ENCODE peak calls at places on chromosomes 2 and 18, in nine cellular contexts. S is fibroblast of lung; T is Karpas-422; W is MM.1S; X is HL-60; V is choroid plexus epithelial cell; C is keratinocyte; G is CD8-positive, alpha-beta memory T cell; Q is IMR-90. N is an unnamed sample.

GRCh38 chr2:108324531-108325256 is 36.0 kb downstream of the SULT1C2 start:
- DNase-seq in S (peak; percentile 72), T (no peak), W (no peak), X (no peak), V (peak; percentile 87), C (peak; percentile 11), G (no peak), Q (peak; percentile 85), N (no peak)

GRCh38 chr2:78417355-78417754 is 608.1 kb upstream of the REG3G start:
- DNase-seq in S (no peak), T (no peak), W (no peak), X (no peak), V (no peak), C (no peak), G (no peak), Q (no peak), N (no peak)

GRCh38 chr2:10787176-10787968 is 25.2 kb downstream of the PDIA6 start:
- DNase-seq in S (no peak), T (peak; percentile 79), W (peak; percentile 30), X (no peak), V (peak; percentile 27), C (no peak), G (no peak), Q (no peak), N (no peak)

GRCh38 chr18:13813271-13813849 is 10.6 kb upstream of the MC5R start:
- DNase-seq in S (peak; percentile 21), T (peak; percentile 83), W (peak; percentile 57), X (peak; percentile 54), V (peak; percentile 74), C (no peak), G (peak; percentile 27), Q (peak; percentile 51), N (peak; percentile 42)

GRCh38 chr2:169895294-169895985 is 68.2 kb downstream of the UBR3 start:
- DNase-seq in S (peak; percentile 55), T (no peak), W (no peak), X (no peak), V (peak; percentile 40), C (no peak), G (no peak), Q (peak; percentile 52), N (no peak)

GRCh38 chr2:238775591-238775990 is 72.3 kb upstream of the TWIST2 start:
- DNase-seq in S (no peak), T (peak; percentile 34), W (no peak), X (no peak), V (no peak), C (no peak), G (no peak), Q (no peak), N (no peak)

GRCh38 chr18:50009772-50010171 is 185.2 kb downstream of the MYO5B start:
- DNase-seq in S (peak; percentile 3), T (peak; percentile 85), W (peak; percentile 68), X (peak; percentile 57), V (peak; percentile 53), C (no peak), G (peak; percentile 6), Q (peak; percentile 5), N (peak; percentile 60)

GRCh38 chr2:7829241-7829640 is 852.6 kb upstream of the ID2 start:
- DNase-seq in S (no peak), T (no peak), W (no peak), X (no peak), V (no peak), C (no peak), G (no peak), Q (peak; percentile 8), N (no peak)

GRCh38 chr2:5777089-5777488 is 84.9 kb downstream of the SOX11 start:
- DNase-seq in S (peak; percentile 63), T (no peak), W (no peak), X (no peak), V (peak; percentile 3), C (no peak), G (no peak), Q (peak; percentile 44), N (peak; percentile 8)

GRCh38 chr18:46250084-46250811 is 146.1 kb downstream of the HAUS1 start:
- DNase-seq in S (peak; percentile 92), T (peak; percentile 94), W (peak; percentile 96), X (peak; percentile 69), V (peak; percentile 96), C (peak; percentile 54), G (peak; percentile 35), Q (peak; percentile 92), N (peak; percentile 80)

GRCh38 chr2:165141601-165142000 is 62.2 kb downstream of the SCN3A start:
- DNase-seq in S (no peak), T (no peak), W (peak; percentile 16), X (no peak), V (peak; percentile 23), C (no peak), G (no peak), Q (peak; percentile 3), N (peak; percentile 32)

GRCh38 chr2:202883987-202884675 is 12.6 kb upstream of the ICA1L start:
- DNase-seq in S (peak; percentile 60), T (no peak), W (no peak), X (peak; percentile 7), V (peak; percentile 45), C (no peak), G (no peak), Q (peak; percentile 85), N (no peak)

GRCh38 chr2:238702691-238703415 is 145.0 kb upstream of the TWIST2 start:
- DNase-seq in S (no peak), T (no peak), W (no peak), X (no peak), V (no peak), C (no peak), G (no peak), Q (no peak), N (no peak)

GRCh38 chr2:45649855-45650806 is 1.3 kb upstream of the PRKCE start:
- DNase-seq in S (peak; percentile 62), T (peak; percentile 82), W (peak; percentile 63), X (peak; percentile 34), V (peak; percentile 38), C (no peak), G (peak; percentile 48), Q (peak; percentile 33), N (no peak)

GRCh38 chr2:120469486-120469885 is 123.5 kb downstream of the INHBB start:
- DNase-seq in S (no peak), T (no peak), W (no peak), X (no peak), V (no peak), C (no peak), G (no peak), Q (no peak), N (no peak)

GRCh38 chr2:165837122-165837521 is 43.1 kb upstream of the GALNT3 start:
- DNase-seq in S (peak; percentile 85), T (no peak), W (no peak), X (no peak), V (peak; percentile 40), C (no peak), G (no peak), Q (peak; percentile 66), N (no peak)

GRCh38 chr2:227163998-227164744 is at the start of the genes COL4A3 and COL4A4:
- DNase-seq in S (peak; percentile 14), T (no peak), W (peak; percentile 81), X (no peak), V (no peak), C (no peak), G (no peak), Q (no peak), N (no peak)

DNA sequence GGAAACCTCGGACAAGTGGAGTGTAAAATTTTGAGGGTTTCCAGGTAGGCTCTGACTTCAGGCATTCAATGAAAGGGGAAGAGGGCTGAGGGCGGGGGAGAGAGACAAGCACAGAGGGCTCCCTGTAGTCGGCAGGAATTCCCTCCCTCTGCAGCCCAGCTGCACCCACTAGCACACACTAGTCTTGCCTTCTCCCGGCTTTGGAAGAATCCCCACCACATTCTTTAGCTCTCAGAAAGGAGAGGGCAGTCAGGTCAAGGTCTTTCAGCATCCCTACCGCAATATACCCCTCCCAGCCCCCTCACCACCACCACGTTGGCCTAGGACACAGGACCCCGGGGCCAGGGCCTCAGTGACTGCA is 9.7 kb upstream of the SATB2 start:
- DNase-seq in S (no peak), T (no peak), W (no peak), X (no peak), V (no peak), C (no peak), G (no peak), Q (no peak), N (no peak)
- H3K4me3 ChIP-seq in S (no peak overlapping the region), T (no peak overlapping the region), W (no peak overlapping the region), X (no peak overlapping the region), V (no peak overlapping the region), C (no peak overlapping the region), G (no peak overlapping the region), Q (no peak overlapping the region), N (no peak overlapping the region)

DNA sequence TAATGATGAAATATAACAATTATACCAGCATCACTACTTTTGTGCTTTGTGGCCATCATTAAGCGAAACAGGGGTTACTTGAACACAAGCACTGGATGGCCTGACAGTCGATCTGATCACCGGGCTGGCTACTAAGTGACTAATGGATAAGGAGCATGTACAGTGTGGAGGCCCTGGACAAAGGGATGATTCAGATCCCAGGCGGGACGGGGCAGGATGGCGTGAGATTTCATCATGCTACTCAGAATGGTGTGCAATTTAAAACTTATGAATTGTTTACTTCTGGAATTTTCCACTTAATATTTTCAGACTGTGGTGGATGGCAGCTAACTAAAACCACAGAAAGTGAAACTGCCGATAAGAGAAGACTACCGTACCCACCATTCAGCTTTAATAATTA is 7.0 kb upstream of the CLIP4 start:
- DNase-seq in S (peak; percentile 96), T (no peak), W (no peak), X (no peak), V (peak; percentile 96), C (peak; percentile 73), G (no peak), Q (peak; percentile 97), N (no peak)
- H3K4me3 ChIP-seq in S (no peak overlapping the region), T (no peak overlapping the region), W (no peak overlapping the region), X (no peak overlapping the region), V (no peak overlapping the region), C (no peak overlapping the region), G (no peak overlapping the region), Q (peak overlapping the region; percentile 3), N (no peak overlapping the region)

DNA sequence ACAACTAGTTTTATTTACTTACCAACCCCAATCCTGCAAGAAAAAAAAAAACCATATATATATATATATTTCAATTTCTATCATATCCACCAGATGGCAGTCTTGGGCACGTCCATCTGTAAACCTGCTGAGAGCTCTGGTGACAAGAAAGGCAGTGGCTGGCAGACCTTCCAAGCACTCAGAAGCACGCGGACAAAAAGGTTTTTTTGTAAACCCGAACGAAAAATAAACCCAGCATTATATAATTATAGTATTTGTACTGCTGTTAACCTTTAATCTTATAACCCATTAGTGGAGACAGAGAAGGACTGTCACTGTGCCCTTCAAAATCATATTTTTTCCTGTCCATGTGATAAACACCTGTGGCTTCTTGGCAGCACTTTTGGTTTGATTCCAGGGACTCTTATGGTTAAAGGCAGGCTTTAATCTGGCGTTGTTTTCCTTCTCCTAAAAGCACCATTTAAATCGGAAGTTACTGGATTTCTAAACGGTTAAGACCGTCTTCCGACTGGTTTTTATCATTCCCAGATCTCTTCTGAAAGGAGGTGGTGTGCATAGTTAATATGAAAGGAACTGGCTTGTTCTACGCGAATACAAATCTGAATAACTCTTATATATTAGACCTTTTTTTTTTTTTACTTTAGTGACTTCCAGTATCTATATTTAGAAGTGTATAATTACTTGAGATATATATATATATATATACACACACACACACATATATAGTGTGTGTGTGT is 31.0 kb upstream of the SLC3A1 start:
- DNase-seq in S (peak; percentile 62), T (peak; percentile 88), W (peak; percentile 76), X (peak; percentile 68), V (peak; percentile 82), C (no peak), G (peak; percentile 27), Q (peak; percentile 68), N (peak; percentile 64)
- H3K4me3 ChIP-seq in S (peak overlapping the region; percentile 46), T (peak overlapping the region; percentile 33), W (peak overlapping the region; percentile 6), X (no peak overlapping the region), V (peak overlapping the region; percentile 15), C (peak overlapping the region; percentile 54), G (peak overlapping the region; percentile 68), Q (no peak overlapping the region), N (peak overlapping the region; percentile 40)

GRCh38 chr2:188971316-188971930 is 2.8 kb upstream of the COL3A1 start:
- DNase-seq in S (no peak), T (no peak), W (no peak), X (no peak), V (no peak), C (no peak), G (no peak), Q (no peak), N (no peak)
- H3K4me3 ChIP-seq in S (no peak overlapping the region), T (no peak overlapping the region), W (no peak overlapping the region), X (no peak overlapping the region), V (no peak overlapping the region), C (no peak overlapping the region), G (no peak overlapping the region), Q (no peak overlapping the region), N (no peak overlapping the region)